ENCODE peak calls at places on chromosomes 12 and 14, in six cellular contexts. P, J, W, F, U and A are unnamed samples.

GRCh38 chr14:92987713-92988510 is 65.0 kb downstream of the CHGA start:
- DNase-seq in P (no peak), J (no peak), W (no peak), F (no peak), U (no peak), A (no peak)

GRCh38 chr14:58131386-58131785 is 20.6 kb downstream of the ARMH4 start:
- DNase-seq in P (no peak), J (no peak), W (no peak), F (no peak), U (peak), A (no peak)

GRCh38 chr14:91063119-91063518 is 2.7 kb upstream of the RPS6KA5 start:
- DNase-seq in P (no peak), J (no peak), W (peak), F (no peak), U (no peak), A (no peak)

GRCh38 chr14:51780006-51780692 is 80.3 kb upstream of the GNG2 start:
- DNase-seq in P (no peak), J (peak), W (peak), F (peak), U (peak), A (peak)

GRCh38 chr14:68449565-68450295 is 343.1 kb downstream of the ZFP36L1 start:
- DNase-seq in P (no peak), J (no peak), W (no peak), F (no peak), U (no peak), A (no peak)

GRCh38 chr12:26746315-26746714 is 86.7 kb downstream of the ITPR2 start:
- DNase-seq in P (peak), J (no peak), W (no peak), F (no peak), U (peak), A (no peak)

GRCh38 chr12:3190101-3190500 is 112.9 kb downstream of the TSPAN9 start:
- DNase-seq in P (no peak), J (no peak), W (no peak), F (no peak), U (no peak), A (no peak)

GRCh38 chr12:118189761-118190181 is 53.8 kb downstream of the PEBP1 start:
- DNase-seq in P (no peak), J (no peak), W (no peak), F (no peak), U (no peak), A (no peak)

GRCh38 chr14:75832621-75833297 is 149.0 kb downstream of the TGFB3 start:
- DNase-seq in P (peak), J (no peak), W (no peak), F (no peak), U (peak), A (peak)

GRCh38 chr12:7479784-7480183 is 23.8 kb downstream of the CD163 start:
- DNase-seq in P (no peak), J (no peak), W (no peak), F (no peak), U (no peak), A (no peak)

GRCh38 chr14:88621090-88621489 is 58.3 kb downstream of the ZC3H14 start:
- DNase-seq in P (no peak), J (no peak), W (no peak), F (no peak), U (no peak), A (no peak)

GRCh38 chr12:100956311-100956852 is 161.8 kb downstream of the ANO4 start:
- DNase-seq in P (no peak), J (no peak), W (no peak), F (no peak), U (no peak), A (no peak)

GRCh38 chr12:55797068-55797467 is 20.5 kb downstream of the SARNP start:
- DNase-seq in P (no peak), J (no peak), W (no peak), F (no peak), U (peak), A (no peak)

GRCh38 chr14:49865431-49865859 is 12.9 kb upstream of the NEMF start:
- DNase-seq in P (no peak), J (peak), W (peak), F (peak), U (peak), A (no peak)

GRCh38 chr14:106691601-106692291 is 1165.4 kb downstream of the TMEM121 start:
- DNase-seq in P (no peak), J (no peak), W (peak), F (no peak), U (no peak), A (no peak)

GRCh38 chr12:65464930-65465329 is 186.4 kb downstream of the MSRB3 start:
- DNase-seq in P (peak), J (no peak), W (no peak), F (no peak), U (peak), A (peak)

GRCh38 chr12:33314223-33314622 is 125.4 kb downstream of the SYT10 start:
- DNase-seq in P (no peak), J (no peak), W (no peak), F (no peak), U (no peak), A (no peak)

GRCh38 chr14:67517083-67517482 is 16.0 kb upstream of the PLEKHH1 start:
- DNase-seq in P (no peak), J (no peak), W (no peak), F (no peak), U (peak), A (no peak)

GRCh38 chr12:106841471-106842302 is 67.2 kb downstream of the RIC8B start:
- DNase-seq in P (peak), J (peak), W (no peak), F (peak), U (peak), A (no peak)

GRCh38 chr14:74859757-74860156 is 16.2 kb downstream of the PROX2 start:
- DNase-seq in P (no peak), J (no peak), W (no peak), F (no peak), U (no peak), A (no peak)

GRCh38 chr12:104486416-104486815 is 29.7 kb downstream of the CHST11 start:
- DNase-seq in P (no peak), J (no peak), W (no peak), F (no peak), U (no peak), A (no peak)

GRCh38 chr14:106564058-106564643 is 1037.8 kb downstream of the TMEM121 start:
- DNase-seq in P (no peak), J (no peak), W (peak), F (no peak), U (no peak), A (no peak)

GRCh38 chr12:124153396-124153795 is 141.5 kb upstream of the RFLNA start:
- DNase-seq in P (no peak), J (no peak), W (no peak), F (no peak), U (no peak), A (no peak)

GRCh38 chr12:104522985-104523719 is 66.4 kb downstream of the CHST11 start:
- DNase-seq in P (no peak), J (no peak), W (no peak), F (no peak), U (no peak), A (no peak)

GRCh38 chr12:113844495-113845175 is 121.5 kb downstream of the RBM19 start:
- DNase-seq in P (no peak), J (no peak), W (no peak), F (no peak), U (no peak), A (no peak)

GRCh38 chr14:22570132-22570949 is 18.7 kb downstream of the DAD1 start:
- DNase-seq in P (no peak), J (peak), W (peak), F (peak), U (peak), A (no peak)

GRCh38 chr12:123367511-123367910 is 2.9 kb upstream of the SBNO1 start:
- DNase-seq in P (no peak), J (no peak), W (no peak), F (no peak), U (no peak), A (no peak)

GRCh38 chr14:55245657-55246268 is 25.5 kb upstream of the FBXO34 start:
- DNase-seq in P (no peak), J (no peak), W (no peak), F (no peak), U (peak), A (no peak)

GRCh38 chr14:66379116-66379515 is 107.1 kb upstream of the CCDC196 start:
- DNase-seq in P (no peak), J (no peak), W (no peak), F (no peak), U (peak), A (peak)

GRCh38 chr12:95548056-95548538 is 3.2 kb downstream of the USP44 start:
- DNase-seq in P (no peak), J (no peak), W (peak), F (peak), U (no peak), A (no peak)

GRCh38 chr12:82438356-82438755 is 80.0 kb downstream of the METTL25 start:
- DNase-seq in P (no peak), J (no peak), W (no peak), F (no peak), U (peak), A (no peak)

GRCh38 chr12:127690161-127690560 is 576.8 kb upstream of the TMEM132C start:
- DNase-seq in P (no peak), J (no peak), W (no peak), F (no peak), U (no peak), A (no peak)

GRCh38 chr12:32455607-32456063 is 56.3 kb downstream of the FGD4 start:
- DNase-seq in P (peak), J (peak), W (no peak), F (no peak), U (peak), A (peak)

GRCh38 chr14:80047761-80048160 is 163.5 kb downstream of the DIO2 start:
- DNase-seq in P (no peak), J (no peak), W (no peak), F (no peak), U (no peak), A (no peak)

GRCh38 chr14:90538716-90539495 is 142.1 kb downstream of the CALM1 start:
- DNase-seq in P (no peak), J (no peak), W (no peak), F (no peak), U (no peak), A (no peak)

GRCh38 chr14:37198907-37199306 is 1.2 kb downstream of the MIPOL1 start:
- DNase-seq in P (no peak), J (no peak), W (no peak), F (no peak), U (no peak), A (no peak)
- H3K4me3 ChIP-seq in P (no peak), J (no peak), W (no peak), F (no peak), U (no peak), A (no peak)

GRCh38 chr12:48716493-48717251 is at the start of gene CCNT1:
- DNase-seq in P (peak), J (peak), W (peak), F (peak), U (peak), A (peak)
- TF ChIP-seq CTCF in P (peak), J (no peak), W (no peak), F (peak), U (peak), A (peak)

DNA sequence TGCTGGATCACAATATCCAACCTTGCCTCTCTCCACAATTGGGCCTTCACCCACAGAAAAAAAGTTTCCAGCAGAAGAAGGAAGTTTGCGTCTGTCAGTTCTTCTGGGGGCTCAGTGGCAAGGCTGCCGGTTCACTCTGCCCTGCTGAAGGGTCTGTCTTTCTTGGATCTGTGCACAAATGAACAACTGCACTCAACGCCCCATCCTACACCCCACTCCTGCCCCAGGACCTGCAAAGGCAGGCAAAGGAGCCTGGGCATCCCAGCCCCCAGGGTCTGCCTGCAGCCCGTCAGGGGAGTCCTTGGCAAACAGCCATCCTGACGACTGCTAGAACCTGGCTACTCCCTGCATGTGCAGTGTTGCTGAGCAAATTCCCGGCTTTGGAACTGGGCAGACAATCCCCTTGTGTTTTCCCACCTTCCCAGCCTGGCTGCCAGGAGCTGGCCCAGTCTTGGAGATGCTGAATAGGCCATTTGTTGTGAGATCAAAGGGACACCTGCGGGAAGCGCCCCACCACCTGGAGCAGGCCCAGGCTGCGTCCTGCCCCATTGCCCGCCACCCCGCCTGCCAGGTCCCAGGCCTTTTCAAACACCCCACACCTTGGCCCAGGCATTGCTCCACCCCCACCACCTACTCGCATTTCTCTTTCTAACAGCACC is 311.9 kb downstream of the BCL11B start:
- DNase-seq in P (no peak), J (no peak), W (no peak), F (no peak), U (no peak), A (no peak)
- H3K4me3 ChIP-seq in P (no peak), J (no peak), W (no peak), F (no peak), U (no peak), A (no peak)

GRCh38 chr12:131833896-131834641 is 5.9 kb downstream of the MMP17 start:
- DNase-seq in P (no peak), J (no peak), W (no peak), F (no peak), U (no peak), A (no peak)

GRCh38 chr12:131834798-131835615 is 6.8 kb downstream of the MMP17 start:
- DNase-seq in P (no peak), J (no peak), W (no peak), F (no peak), U (no peak), A (no peak)

GRCh38 chr12:131835616-131836171 is 7.5 kb downstream of the MMP17 start:
- DNase-seq in P (no peak), J (no peak), W (peak), F (no peak), U (no peak), A (no peak)

GRCh38 chr12:131836714-131837397 is 8.7 kb downstream of the MMP17 start:
- DNase-seq in P (no peak), J (no peak), W (no peak), F (no peak), U (no peak), A (no peak)

GRCh38 chr12:131836193-131836592 is 8.0 kb downstream of the MMP17 start:
- DNase-seq in P (no peak), J (no peak), W (no peak), F (no peak), U (no peak), A (no peak)
- TF ChIP-seq CTCF in P (peak), J (no peak), W (peak), F (no peak), U (peak), A (peak)

GRCh38 chr12:6205144-6205539 is 4.9 kb downstream of the CD9 start:
- DNase-seq in P (no peak), J (no peak), W (no peak), F (peak), U (no peak), A (no peak)
- H3K4me3 ChIP-seq in P (no peak), J (no peak), W (no peak), F (no peak), U (no peak), A (no peak)

DNA sequence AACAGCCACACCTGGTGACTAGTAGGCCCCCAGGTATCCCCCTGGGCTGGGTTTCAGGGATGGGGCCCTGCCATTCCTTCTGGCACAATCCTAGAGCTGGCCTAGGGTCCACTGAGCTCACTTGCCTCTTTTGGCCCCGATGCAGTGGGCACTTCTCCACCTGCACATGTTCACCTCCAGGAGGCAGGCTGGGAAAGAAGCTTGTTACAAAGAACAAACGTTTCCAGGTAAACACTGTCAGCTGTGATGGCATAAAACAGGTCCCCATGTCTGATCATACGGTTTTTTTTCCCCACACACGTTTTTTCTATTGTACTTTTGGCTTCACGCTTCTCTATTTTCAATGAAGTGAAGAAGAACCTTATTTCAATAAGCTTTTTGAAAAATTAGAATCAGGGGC is 15.8 kb upstream of the HVCN1 start:
- DNase-seq in P (no peak), J (no peak), W (no peak), F (no peak), U (peak), A (no peak)
- TF ChIP-seq CTCF in P (no peak), J (no peak), W (peak), F (no peak), U (peak), A (peak)

GRCh38 chr12:58916891-58917570 is 3.3 kb downstream of the LRIG3 start:
- DNase-seq in P (peak), J (no peak), W (no peak), F (no peak), U (peak), A (peak)
- H3K4me3 ChIP-seq in P (peak), J (no peak), W (peak), F (peak), U (peak), A (peak)

DNA sequence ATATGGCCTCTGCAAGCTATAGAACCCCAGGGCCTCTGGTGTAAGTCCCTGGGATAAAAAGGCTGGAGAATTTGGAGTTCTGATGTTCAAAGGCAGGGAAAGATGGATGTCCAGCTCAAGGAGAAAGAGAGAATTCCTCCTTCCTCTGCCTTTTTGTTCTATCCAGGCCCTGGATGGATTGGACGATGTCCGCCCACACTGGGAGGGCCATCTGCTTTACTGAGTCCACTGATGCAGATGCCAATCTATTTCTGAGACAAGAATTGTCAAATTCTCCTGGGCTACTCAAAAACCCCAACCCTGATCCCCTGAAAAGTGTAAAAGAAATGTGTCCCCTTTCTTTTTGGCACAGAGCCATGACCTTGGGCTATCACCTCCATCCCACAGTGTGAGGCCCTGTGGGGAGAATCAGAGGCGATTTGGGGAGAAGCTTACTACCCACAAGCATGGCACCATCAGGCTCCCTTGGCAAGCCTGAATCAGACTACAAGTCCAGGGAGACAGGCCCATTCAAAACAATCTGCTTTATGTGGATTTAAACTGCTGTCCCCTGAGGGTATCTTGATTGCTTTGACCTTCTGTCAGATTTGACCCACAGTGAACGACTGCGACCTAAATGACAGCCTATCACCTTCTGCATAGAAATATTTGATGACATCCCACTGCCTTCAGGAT is 334.0 kb downstream of the NUAK1 start:
- DNase-seq in P (no peak), J (no peak), W (no peak), F (no peak), U (no peak), A (no peak)
- TF ChIP-seq CTCF in P (no peak), J (no peak), W (no peak), F (no peak), U (no peak), A (no peak)

DNA sequence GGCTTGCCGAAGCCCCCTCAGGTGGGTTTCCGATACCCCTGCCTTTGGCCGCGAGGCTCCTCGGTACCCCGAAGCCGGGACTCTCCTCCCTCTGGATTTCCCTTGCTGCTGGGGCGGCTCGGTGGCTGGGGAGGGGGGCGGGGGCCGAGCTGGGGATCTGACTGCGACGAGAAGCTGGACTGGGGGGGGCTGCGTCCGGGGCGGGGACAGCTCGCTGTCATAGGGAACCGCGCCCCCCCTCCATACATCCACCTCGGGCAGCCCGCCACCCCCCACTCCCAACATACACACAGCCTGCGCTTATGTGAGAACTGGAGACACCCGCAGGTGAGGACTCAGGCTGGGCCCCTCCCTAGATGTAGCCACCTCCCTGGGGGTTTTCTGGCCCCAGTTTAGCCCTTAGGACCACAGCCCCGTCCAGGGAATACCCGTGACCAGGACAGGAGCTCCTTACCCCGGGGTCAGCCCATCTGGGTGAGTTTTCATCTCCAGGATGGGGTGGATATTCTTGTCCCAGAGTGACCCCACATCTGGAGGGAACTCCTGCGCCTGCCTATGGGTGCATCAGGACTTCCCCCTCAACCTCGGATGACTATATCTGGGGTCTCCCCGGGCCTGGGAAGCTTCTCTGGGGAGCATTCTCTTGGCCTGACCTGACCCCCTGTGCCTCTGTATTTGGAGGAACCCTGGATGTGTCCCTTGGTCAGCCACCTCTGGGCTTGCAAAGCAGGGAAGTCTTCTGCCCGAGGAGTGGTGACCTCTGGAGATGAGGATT is 687 bp downstream of the ASIC1 start:
- DNase-seq in P (no peak), J (no peak), W (no peak), F (no peak), U (no peak), A (no peak)
- H3K4me3 ChIP-seq in P (peak), J (peak), W (peak), F (peak), U (peak), A (peak)

GRCh38 chr12:49920241-49920914 is 16.7 kb upstream of the FAIM2 start:
- DNase-seq in P (no peak), J (no peak), W (no peak), F (peak), U (peak), A (no peak)
- TF ChIP-seq CTCF in P (no peak), J (no peak), W (peak), F (no peak), U (no peak), A (no peak)